ENCODE peak calls at places on chromosome 1, in nine cellular contexts. Y is A673, S is left lung, Q is ascending aorta, G is IMR-90, J is spleen, C is heart left ventricle, M is cardiac muscle cell, V is neural progenitor cell. X is an unnamed sample.
A peak's percentile ranks its signal among the peaks of the same experiment; 100 is the strongest.

GRCh38 chr1:27872802-27873665 is 690 bp downstream of the THEMIS2 start:
- DNase-seq in Y (peak; percentile 32), S (no peak), Q (no peak), G (peak; percentile 40), J (peak; percentile 86), C (no peak), M (peak; percentile 16), V (peak; percentile 50), X (no peak)

GRCh38 chr1:55781944-55782482 is 566.8 kb upstream of the USP24 start:
- DNase-seq in Y (no peak), S (no peak), Q (no peak), G (peak; percentile 94), J (no peak), C (peak; percentile 25), M (peak; percentile 50), V (no peak), X (no peak)

GRCh38 chr1:222994506-222995229 is 148.4 kb downstream of the TLR5 start:
- DNase-seq in Y (peak; percentile 72), S (no peak), Q (no peak), G (peak; percentile 73), J (no peak), C (no peak), M (peak; percentile 86), V (peak; percentile 22), X (no peak)

GRCh38 chr1:162832470-162832869 is 28.5 kb downstream of the CCDC190 start:
- DNase-seq in Y (no peak), S (no peak), Q (no peak), G (no peak), J (no peak), C (no peak), M (no peak), V (no peak), X (no peak)

GRCh38 chr1:10143961-10144485 is 66.3 kb upstream of the KIF1B start:
- DNase-seq in Y (no peak), S (no peak), Q (no peak), G (no peak), J (no peak), C (no peak), M (no peak), V (no peak), X (no peak)

GRCh38 chr1:166969074-166969677 is 6.2 kb downstream of the ILDR2 start:
- DNase-seq in Y (no peak), S (no peak), Q (no peak), G (no peak), J (no peak), C (no peak), M (no peak), V (no peak), X (no peak)

GRCh38 chr1:44827197-44828002 is 15.7 kb downstream of the PTCH2 start:
- DNase-seq in Y (no peak), S (peak; percentile 31), Q (no peak), G (no peak), J (peak; percentile 74), C (no peak), M (no peak), V (no peak), X (peak; percentile 40)

GRCh38 chr1:18461656-18462055 is 19.1 kb upstream of the KLHDC7A start:
- DNase-seq in Y (no peak), S (no peak), Q (no peak), G (no peak), J (peak; percentile 36), C (no peak), M (no peak), V (no peak), X (no peak)

GRCh38 chr1:89657886-89658285 is 25.0 kb downstream of the LRRC8C start:
- DNase-seq in Y (no peak), S (no peak), Q (no peak), G (peak; percentile 51), J (no peak), C (no peak), M (no peak), V (no peak), X (no peak)

GRCh38 chr1:230196077-230196476 is 129.0 kb downstream of the GALNT2 start:
- DNase-seq in Y (no peak), S (no peak), Q (no peak), G (no peak), J (no peak), C (no peak), M (no peak), V (no peak), X (no peak)

GRCh38 chr1:39378377-39378776 is 113.1 kb upstream of the BMP8A start:
- DNase-seq in Y (no peak), S (no peak), Q (no peak), G (no peak), J (no peak), C (no peak), M (no peak), V (peak; percentile 11), X (no peak)

GRCh38 chr1:93701619-93702018 is 20.0 kb upstream of the BCAR3 start:
- DNase-seq in Y (no peak), S (peak; percentile 76), Q (peak; percentile 81), G (peak; percentile 99), J (no peak), C (no peak), M (peak; percentile 87), V (no peak), X (no peak)

GRCh38 chr1:92944901-92945747 is 16.1 kb downstream of the DIPK1A start:
- DNase-seq in Y (no peak), S (no peak), Q (no peak), G (no peak), J (no peak), C (no peak), M (no peak), V (no peak), X (no peak)

GRCh38 chr1:236172041-236172579 is 29.8 kb downstream of the GPR137B start:
- DNase-seq in Y (no peak), S (no peak), Q (no peak), G (no peak), J (no peak), C (no peak), M (peak; percentile 10), V (no peak), X (no peak)

GRCh38 chr1:182392045-182393028 is 747 bp upstream of the GLUL start:
- DNase-seq in Y (peak; percentile 78), S (no peak), Q (peak; percentile 79), G (peak; percentile 9), J (peak; percentile 91), C (no peak), M (peak; percentile 73), V (no peak), X (no peak)

GRCh38 chr1:116128669-116129068 is 17.5 kb downstream of the MAB21L3 start:
- DNase-seq in Y (no peak), S (no peak), Q (no peak), G (no peak), J (no peak), C (no peak), M (no peak), V (no peak), X (no peak)

GRCh38 chr1:97893844-97894243 is 27.0 kb downstream of the DPYD start:
- DNase-seq in Y (no peak), S (no peak), Q (no peak), G (peak; percentile 33), J (no peak), C (no peak), M (no peak), V (no peak), X (no peak)

GRCh38 chr1:95042286-95042685 is 30.5 kb downstream of the ALG14 start:
- DNase-seq in Y (no peak), S (no peak), Q (no peak), G (peak; percentile 32), J (no peak), C (no peak), M (peak; percentile 61), V (peak; percentile 4), X (peak; percentile 51)

GRCh38 chr1:156376146-156376545 is 7.1 kb downstream of the RHBG start:
- DNase-seq in Y (peak; percentile 67), S (no peak), Q (no peak), G (peak; percentile 32), J (no peak), C (no peak), M (peak; percentile 78), V (no peak), X (no peak)
- TF ChIP-seq CTCF in Y (peak; percentile 26), S (no peak), Q (no peak), G (peak; percentile 20), J (no peak), C (no peak), M (peak; percentile 17), V (no peak), X (no peak)

DNA sequence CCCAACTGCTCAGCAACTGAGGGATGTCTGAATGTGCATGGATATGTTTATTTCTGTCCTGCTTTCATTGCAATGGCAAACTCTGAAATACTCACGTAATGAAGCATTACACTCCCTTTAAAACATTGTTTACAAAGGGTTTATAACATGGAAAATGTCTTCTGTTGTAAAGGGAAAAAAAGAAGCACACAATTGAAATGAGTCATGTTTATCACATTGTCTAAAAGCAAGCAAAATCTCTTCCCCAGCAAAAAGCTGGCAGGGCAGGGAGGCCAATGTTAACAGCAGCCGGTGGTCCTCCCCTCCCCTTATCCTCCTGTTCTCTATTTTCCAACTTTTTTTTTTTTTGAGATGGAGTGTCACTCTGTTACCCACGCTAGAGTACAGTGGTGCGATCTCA is 3.9 kb upstream of the EFNA1 start:
- DNase-seq in Y (no peak), S (no peak), Q (no peak), G (no peak), J (no peak), C (no peak), M (no peak), V (no peak), X (no peak)
- H3K27me3 ChIP-seq in Y (no peaks in the 10 kb centered on the region), S (peaks cover 43% of the 10 kb centered on the region), Q (peaks cover 4% of the 10 kb centered on the region), G (peaks cover 61% of the 10 kb centered on the region), J (peaks cover 32% of the 10 kb centered on the region), C (peaks cover 26% of the 10 kb centered on the region), M (peaks cover 12% of the 10 kb centered on the region), V (peaks cover 95% of the 10 kb centered on the region), X (no peaks in the 10 kb centered on the region)

GRCh38 chr1:104932030-104932915 is 1182.6 kb downstream of the AMY1C start:
- DNase-seq in Y (no peak), S (no peak), Q (no peak), G (no peak), J (peak; percentile 71), C (no peak), M (no peak), V (no peak), X (no peak)

GRCh38 chr1:104932949-104933679 is 1183.4 kb downstream of the AMY1C start:
- DNase-seq in Y (no peak), S (no peak), Q (no peak), G (no peak), J (no peak), C (no peak), M (no peak), V (no peak), X (no peak)

GRCh38 chr1:104929280-104929679 is 1179.6 kb downstream of the AMY1C start:
- DNase-seq in Y (peak; percentile 31), S (no peak), Q (no peak), G (no peak), J (no peak), C (no peak), M (no peak), V (no peak), X (no peak)

GRCh38 chr1:104933846-104934245 is 1184.1 kb downstream of the AMY1C start:
- DNase-seq in Y (no peak), S (no peak), Q (no peak), G (no peak), J (peak; percentile 74), C (no peak), M (no peak), V (no peak), X (no peak)
- TF ChIP-seq CTCF in Y (no peak), S (no peak), Q (no peak), G (no peak), J (no peak), C (no peak), M (no peak), V (no peak), X (no peak)

GRCh38 chr1:22328331-22329170 is 123.1 kb upstream of the ZBTB40 start:
- DNase-seq in Y (no peak), S (no peak), Q (peak; percentile 50), G (no peak), J (no peak), C (peak; percentile 5), M (no peak), V (no peak), X (no peak)
- H3K27me3 ChIP-seq in Y (no peaks in the 10 kb centered on the region), S (peaks cover 21% of the 10 kb centered on the region), Q (no peaks in the 10 kb centered on the region), G (peaks cover 67% of the 10 kb centered on the region), J (peaks cover 4% of the 10 kb centered on the region), C (no peaks in the 10 kb centered on the region), M (peaks cover 15% of the 10 kb centered on the region), V (no peaks in the 10 kb centered on the region), X (no peaks in the 10 kb centered on the region)